ENCODE peak calls at places on chromosome 2, in four cellular contexts. K is astrocyte, L is tibial nerve, P is GM23338. F is an unnamed sample.

GRCh38 chr2:25088817-25089485 is 47.1 kb downstream of the EFR3B start:
- DNase-seq in L (no peak), K (no peak), P (peak; percentile 37), F (no peak)

GRCh38 chr2:69685321-69686048 is 41.9 kb upstream of the AAK1 start:
- DNase-seq in K (peak; percentile 69), L (no peak), P (no peak), F (no peak)

GRCh38 chr2:38045811-38046210 is 30.1 kb downstream of the CYP1B1 start:
- DNase-seq in P (no peak), K (no peak), L (no peak), F (no peak)

GRCh38 chr2:181738074-181738473 is 57.8 kb upstream of the NEUROD1 start:
- DNase-seq in P (peak; percentile 49), K (no peak), L (no peak), F (no peak)

GRCh38 chr2:241035142-241035817 is 36.9 kb downstream of the SNED1 start:
- DNase-seq in L (no peak), K (no peak), P (peak; percentile 76), F (no peak)

GRCh38 chr2:10880586-10881321 is 31.0 kb upstream of the KCNF1 start:
- DNase-seq in K (no peak), P (no peak), L (no peak), F (no peak)

GRCh38 chr2:201854841-201855240 is 48.5 kb downstream of the CDK15 start:
- DNase-seq in L (no peak), P (no peak), K (peak; percentile 86), F (no peak)

GRCh38 chr2:113406114-113406513 is 31.4 kb upstream of the ZNG1B start:
- DNase-seq in P (peak; percentile 48), K (no peak), L (no peak), F (no peak)

GRCh38 chr2:134917219-134917957 is 1.2 kb upstream of the CCNT2 start:
- DNase-seq in P (peak; percentile 12), K (no peak), L (no peak), F (peak; percentile 23)

GRCh38 chr2:231970461-231970860 is 8.9 kb downstream of the DIS3L2 start:
- DNase-seq in K (peak; percentile 11), P (no peak), L (no peak), F (no peak)

GRCh38 chr2:118705032-118705431 is 142.4 kb downstream of the EN1 start:
- DNase-seq in L (no peak), K (peak; percentile 92), P (no peak), F (no peak)

GRCh38 chr2:118670281-118670680 is 177.2 kb downstream of the EN1 start:
- DNase-seq in L (no peak), P (no peak), K (peak; percentile 61), F (no peak)

GRCh38 chr2:4336855-4337254 is 633.5 kb downstream of the DCDC2C start:
- DNase-seq in L (no peak), K (no peak), P (no peak), F (no peak)

GRCh38 chr2:10778724-10779115 is 33.9 kb downstream of the PDIA6 start:
- DNase-seq in K (no peak), L (no peak), P (no peak), F (no peak)

GRCh38 chr2:168345601-168346000 is 98.2 kb upstream of the STK39 start:
- DNase-seq in P (no peak), K (no peak), L (no peak), F (no peak)

GRCh38 chr2:113901943-113902342 is 12.1 kb downstream of the ACTR3 start:
- DNase-seq in L (no peak), P (no peak), K (no peak), F (no peak)

GRCh38 chr2:48228345-48228684 is 301.6 kb upstream of the STON1 start:
- DNase-seq in K (no peak), P (no peak), L (no peak), F (no peak)

GRCh38 chr2:187617120-187617519 is 62.9 kb upstream of the TFPI start:
- DNase-seq in P (no peak), L (no peak), K (no peak), F (no peak)

GRCh38 chr2:49973917-49974368 is 819.6 kb upstream of the FSHR start:
- DNase-seq in P (peak; percentile 82), K (peak; percentile 51), L (peak; percentile 36), F (no peak)

GRCh38 chr2:8684421-8684884 is 2.6 kb downstream of the ID2 start:
- DNase-seq in K (peak; percentile 37), L (peak; percentile 41), P (peak; percentile 21), F (no peak)

GRCh38 chr2:27070653-27071276 is 689 bp downstream of the OST4 start:
- DNase-seq in P (no peak), K (no peak), L (no peak), F (no peak)

GRCh38 chr2:27069436-27069835 is 2.0 kb downstream of the OST4 start:
- DNase-seq in L (no peak), P (no peak), K (no peak), F (no peak)

GRCh38 chr2:27071990-27072830 is 756 bp upstream of the OST4 start:
- DNase-seq in K (peak; percentile 70), L (no peak), P (peak; percentile 68), F (peak; percentile 67)

GRCh38 chr2:27071277-27071989 is at the start of gene OST4:
- DNase-seq in L (peak; percentile 86), K (peak; percentile 87), P (peak; percentile 97), F (peak; percentile 97)

GRCh38 chr2:27069961-27070618 is 1.4 kb downstream of the OST4 start:
- DNase-seq in L (no peak), P (no peak), K (no peak), F (no peak)
- H3K4me1 ChIP-seq in L (peaks cover 23% of the 10 kb centered on the region), P (peaks cover 19% of the 10 kb centered on the region), K (peaks cover 47% of the 10 kb centered on the region), F (peaks cover 60% of the 10 kb centered on the region)

DNA sequence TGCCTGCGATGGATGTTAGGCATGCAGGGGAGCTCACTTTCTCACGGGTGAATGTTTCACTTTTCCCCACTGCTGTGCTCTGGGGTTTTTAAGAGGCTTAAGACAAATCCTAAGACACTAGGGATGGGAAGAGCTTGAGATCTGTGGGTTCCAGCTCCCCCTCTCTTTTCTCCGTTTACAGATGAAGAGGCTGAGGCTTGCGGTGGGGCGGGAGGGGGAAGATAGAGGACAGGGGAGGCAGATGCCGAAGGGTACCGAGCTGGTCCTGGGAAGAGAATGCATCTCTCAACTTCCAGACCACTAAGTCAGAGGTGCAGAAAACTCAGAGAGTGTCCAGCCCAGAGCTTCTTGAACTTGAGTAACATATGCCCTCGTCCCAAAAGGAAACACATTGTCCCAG is 8.2 kb upstream of the ATOH8 start:
- DNase-seq in K (no peak), L (no peak), P (no peak), F (no peak)
- H3K4me1 ChIP-seq in K (peaks cover 45% of the 10 kb centered on the region), L (peaks cover 83% of the 10 kb centered on the region), P (peaks cover 7% of the 10 kb centered on the region), F (peaks cover 13% of the 10 kb centered on the region)

GRCh38 chr2:111122631-111123421 is 2.1 kb downstream of the BCL2L11 start:
- DNase-seq in K (peak; percentile 78), P (peak; percentile 88), L (peak; percentile 71), F (peak; percentile 75)
- H3K4me1 ChIP-seq in K (peaks cover 37% of the 10 kb centered on the region), P (no peaks in the 10 kb centered on the region), L (peaks cover 39% of the 10 kb centered on the region), F (peaks cover 58% of the 10 kb centered on the region)

GRCh38 chr2:74845991-74846390 is 12.1 kb downstream of the HK2 start:
- DNase-seq in K (peak; percentile 27), P (no peak), L (no peak), F (no peak)
- H3K4me1 ChIP-seq in K (peaks cover 45% of the 10 kb centered on the region), P (peaks cover 84% of the 10 kb centered on the region), L (peaks cover 46% of the 10 kb centered on the region), F (peaks cover 58% of the 10 kb centered on the region)

GRCh38 chr2:239310401-239311061 is 90.3 kb downstream of the HDAC4 start:
- DNase-seq in P (no peak), K (no peak), L (no peak), F (peak; percentile 21)
- H3K4me1 ChIP-seq in P (no peaks in the 10 kb centered on the region), K (no peaks in the 10 kb centered on the region), L (peaks cover 20% of the 10 kb centered on the region), F (peaks cover 34% of the 10 kb centered on the region)

GRCh38 chr2:43225788-43226557 is 433 bp downstream of the ZFP36L2 start:
- DNase-seq in P (peak; percentile 56), L (peak; percentile 50), K (peak; percentile 58), F (peak; percentile 88)

GRCh38 chr2:43225093-43225787 is 1.2 kb downstream of the ZFP36L2 start:
- DNase-seq in P (peak; percentile 60), K (peak; percentile 57), L (peak; percentile 50), F (peak; percentile 57)

GRCh38 chr2:43223412-43224040 is 2.9 kb downstream of the ZFP36L2 start:
- DNase-seq in P (no peak), L (no peak), K (peak; percentile 29), F (no peak)

GRCh38 chr2:43224131-43224570 is 2.3 kb downstream of the ZFP36L2 start:
- DNase-seq in L (peak; percentile 58), P (peak; percentile 85), K (peak; percentile 49), F (peak; percentile 67)

DNA sequence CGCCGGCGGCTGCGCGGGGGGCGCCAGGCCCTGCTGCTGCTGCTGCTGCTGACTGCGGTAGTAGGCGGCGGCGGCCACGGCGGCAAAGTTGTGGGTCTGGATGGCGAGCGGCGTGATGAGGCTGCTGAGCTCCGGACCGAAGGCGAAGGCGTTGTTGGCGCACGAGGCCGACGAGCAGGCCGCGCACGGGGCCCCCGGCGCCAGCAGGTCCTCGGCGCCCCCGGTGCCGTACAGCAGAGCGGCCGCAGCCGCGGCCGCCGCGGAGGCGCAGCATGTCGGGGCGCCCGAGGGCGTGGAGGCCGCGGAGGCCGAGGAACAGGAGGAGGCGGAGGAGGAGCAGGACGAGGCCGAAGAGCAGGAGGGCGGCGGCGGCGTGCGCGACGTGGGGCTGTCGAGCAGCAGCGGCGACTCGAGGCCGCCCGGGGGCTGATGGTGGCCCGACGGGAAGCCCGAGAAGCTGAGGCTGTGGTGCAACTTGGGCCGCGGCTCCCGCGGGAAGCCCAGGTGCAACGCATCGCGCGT is 1.8 kb downstream of the ZFP36L2 start:
- DNase-seq in L (no peak), P (peak; percentile 51), K (peak; percentile 18), F (no peak)
- H3K4me1 ChIP-seq in L (peaks cover 42% of the 10 kb centered on the region), P (peaks cover 50% of the 10 kb centered on the region), K (peaks cover 44% of the 10 kb centered on the region), F (peaks cover 58% of the 10 kb centered on the region)

GRCh38 chr2:197298609-197299008 is 12.0 kb downstream of the ANKRD44 start:
- DNase-seq in P (no peak), K (no peak), L (no peak), F (no peak)
- H3K4me1 ChIP-seq in P (no peaks in the 10 kb centered on the region), K (no peaks in the 10 kb centered on the region), L (peaks cover 40% of the 10 kb centered on the region), F (peaks cover 24% of the 10 kb centered on the region)

GRCh38 chr2:120772261-120772660 is 36.6 kb downstream of the GLI2 start:
- DNase-seq in P (no peak), K (no peak), L (no peak), F (no peak)
- H3K4me1 ChIP-seq in P (peaks cover 45% of the 10 kb centered on the region), K (peaks cover 33% of the 10 kb centered on the region), L (peaks cover 4% of the 10 kb centered on the region), F (peaks cover 14% of the 10 kb centered on the region)

GRCh38 chr2:237861875-237862527 is 2.6 kb downstream of the RAMP1 start:
- DNase-seq in K (no peak), P (no peak), L (no peak), F (no peak)
- H3K4me1 ChIP-seq in K (peaks cover 36% of the 10 kb centered on the region), P (peaks cover 4% of the 10 kb centered on the region), L (peaks cover 18% of the 10 kb centered on the region), F (peaks cover 66% of the 10 kb centered on the region)

GRCh38 chr2:159165065-159165464 is 121.4 kb downstream of the WDSUB1 start:
- DNase-seq in P (no peak), K (no peak), L (no peak), F (no peak)
- H3K4me1 ChIP-seq in P (no peaks in the 10 kb centered on the region), K (peaks cover 10% of the 10 kb centered on the region), L (no peaks in the 10 kb centered on the region), F (no peaks in the 10 kb centered on the region)

F was measured in tibial artery.